ENCODE peak calls at places on chromosome 21, in nine cellular contexts. H, C, X, Y, E, T, O, P and B are unnamed samples.
A peak's percentile ranks its signal among the peaks of the same experiment; 100 is the strongest.

GRCh38 chr21:45081636-45082035 is 7.3 kb downstream of the ADARB1 start:
- DNase-seq in T (no peak), Y (no peak), X (no peak), C (no peak), P (no peak), H (no peak), E (no peak), O (no peak), B (no peak)

GRCh38 chr21:29148535-29148934 is 18.1 kb downstream of the MAP3K7CL start:
- DNase-seq in X (no peak), E (peak; percentile 64), Y (no peak), O (no peak), C (no peak), H (peak; percentile 42), T (no peak), P (no peak), B (no peak)

GRCh38 chr21:44987301-44987885 is 47.6 kb downstream of the SLX9 start:
- DNase-seq in O (no peak), H (no peak), P (no peak), X (no peak), Y (no peak), E (no peak), T (no peak), C (no peak), B (no peak)

GRCh38 chr21:45152265-45152746 is 77.9 kb downstream of the ADARB1 start:
- DNase-seq in P (peak; percentile 61), X (peak; percentile 76), O (peak; percentile 76), C (no peak), E (no peak), Y (no peak), H (peak; percentile 16), T (no peak), B (no peak)

GRCh38 chr21:45289655-45290515 is 2.2 kb upstream of the POFUT2 start:
- DNase-seq in X (peak; percentile 52), E (peak; percentile 48), Y (peak; percentile 52), C (peak; percentile 30), H (peak; percentile 11), P (no peak), T (peak; percentile 49), O (no peak), B (no peak)

GRCh38 chr21:40752125-40752524 is 94.8 kb downstream of the DSCAM start:
- DNase-seq in O (no peak), Y (no peak), H (no peak), E (no peak), X (no peak), C (no peak), P (no peak), T (no peak), B (no peak)

GRCh38 chr21:43208561-43209332 is 39.9 kb downstream of the CRYAA start:
- DNase-seq in O (no peak), P (no peak), Y (no peak), C (no peak), X (peak; percentile 43), T (peak; percentile 35), E (no peak), H (peak; percentile 11), B (no peak)

GRCh38 chr21:37763298-37763697 is 153.0 kb downstream of the KCNJ6 start:
- DNase-seq in E (no peak), C (no peak), Y (no peak), X (no peak), H (no peak), P (no peak), T (no peak), O (no peak), B (no peak)

GRCh38 chr21:45528028-45528705 is 14.1 kb downstream of the SLC19A1 start:
- DNase-seq in E (no peak), Y (no peak), X (no peak), P (no peak), O (no peak), T (peak; percentile 15), H (no peak), C (no peak), B (no peak)

GRCh38 chr21:45340515-45340914 is 52.8 kb upstream of the POFUT2 start:
- DNase-seq in O (no peak), X (no peak), T (no peak), Y (no peak), E (no peak), C (no peak), H (no peak), P (no peak), B (no peak)

GRCh38 chr21:31667141-31667540 is 7.6 kb downstream of the SOD1 start:
- DNase-seq in C (no peak), X (no peak), O (no peak), Y (no peak), P (no peak), T (no peak), E (no peak), H (no peak), B (no peak)
- H3K36me3 ChIP-seq in C (peaks cover 58% of the 10 kb centered on the region), X (peaks cover 54% of the 10 kb centered on the region), O (peaks cover 69% of the 10 kb centered on the region), Y (no peaks in the 10 kb centered on the region), P (peaks cover 49% of the 10 kb centered on the region), T (no peaks in the 10 kb centered on the region), E (peaks cover 32% of the 10 kb centered on the region), H (no peaks in the 10 kb centered on the region), B (peaks cover 11% of the 10 kb centered on the region)

GRCh38 chr21:46557919-46558392 is 46.9 kb downstream of the S100B start:
- DNase-seq in C (no peak), O (no peak), P (no peak), H (no peak), X (peak; percentile 43), T (no peak), E (no peak), Y (peak; percentile 90), B (no peak)
- H3K27ac ChIP-seq in C (no peak overlapping the region), O (peak overlapping the region; percentile 78), P (no peak overlapping the region), H (no peak overlapping the region), X (no peak overlapping the region), T (no peak overlapping the region), E (no peak overlapping the region), Y (no peak overlapping the region), B (no peak overlapping the region)

DNA sequence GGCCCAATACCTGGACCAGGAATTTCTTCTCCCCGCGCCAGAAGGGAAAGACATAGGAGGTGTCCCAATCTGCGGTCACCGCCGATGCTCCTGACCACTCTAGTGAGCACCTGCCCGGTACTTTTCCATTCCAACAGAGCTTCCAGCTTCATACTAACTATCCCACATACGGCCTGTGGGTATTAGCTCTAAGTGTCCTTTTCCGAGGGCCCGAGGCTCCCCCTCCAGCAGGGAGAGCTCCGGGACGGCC is 2.6 kb upstream of the SIM2 start:
- DNase-seq in P (no peak), E (no peak), H (no peak), T (no peak), O (no peak), C (no peak), Y (no peak), X (no peak), B (no peak)
- H3K27me3 ChIP-seq in P (peaks cover 97% of the 10 kb centered on the region), E (peaks cover 95% of the 10 kb centered on the region), H (no peaks in the 10 kb centered on the region), T (peaks cover 100% of the 10 kb centered on the region), O (peaks cover 30% of the 10 kb centered on the region), C (no peaks in the 10 kb centered on the region), Y (peaks cover 65% of the 10 kb centered on the region), X (peaks cover 99% of the 10 kb centered on the region), B (peaks cover 98% of the 10 kb centered on the region)

DNA sequence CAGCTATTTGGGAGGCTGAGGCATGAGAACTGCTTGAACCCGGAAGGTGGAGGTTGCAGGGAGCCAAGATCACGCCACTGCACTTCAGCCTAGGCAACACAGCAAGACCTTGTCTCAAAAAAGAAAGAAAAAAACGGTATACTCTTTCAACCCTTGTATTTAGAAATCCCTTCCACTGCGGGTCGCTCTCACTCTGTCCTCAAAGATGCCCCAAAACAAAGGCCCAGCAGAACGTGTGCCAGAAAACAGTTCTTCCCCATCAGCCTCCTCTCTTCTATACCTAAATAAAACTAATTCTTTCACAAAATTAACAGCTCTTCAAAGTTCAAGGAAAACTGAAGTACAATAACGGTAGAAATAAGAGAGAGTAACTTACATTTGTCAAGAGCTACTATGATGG is 13.2 kb downstream of the SETD4 start:
- DNase-seq in C (no peak), Y (no peak), E (no peak), X (no peak), T (no peak), O (no peak), P (no peak), H (no peak), B (no peak)
- H3K36me3 ChIP-seq in C (peaks cover 49% of the 10 kb centered on the region), Y (no peaks in the 10 kb centered on the region), E (peaks cover 47% of the 10 kb centered on the region), X (peaks cover 72% of the 10 kb centered on the region), T (peaks cover 6% of the 10 kb centered on the region), O (peaks cover 61% of the 10 kb centered on the region), P (peaks cover 60% of the 10 kb centered on the region), H (no peaks in the 10 kb centered on the region), B (peaks cover 17% of the 10 kb centered on the region)

DNA sequence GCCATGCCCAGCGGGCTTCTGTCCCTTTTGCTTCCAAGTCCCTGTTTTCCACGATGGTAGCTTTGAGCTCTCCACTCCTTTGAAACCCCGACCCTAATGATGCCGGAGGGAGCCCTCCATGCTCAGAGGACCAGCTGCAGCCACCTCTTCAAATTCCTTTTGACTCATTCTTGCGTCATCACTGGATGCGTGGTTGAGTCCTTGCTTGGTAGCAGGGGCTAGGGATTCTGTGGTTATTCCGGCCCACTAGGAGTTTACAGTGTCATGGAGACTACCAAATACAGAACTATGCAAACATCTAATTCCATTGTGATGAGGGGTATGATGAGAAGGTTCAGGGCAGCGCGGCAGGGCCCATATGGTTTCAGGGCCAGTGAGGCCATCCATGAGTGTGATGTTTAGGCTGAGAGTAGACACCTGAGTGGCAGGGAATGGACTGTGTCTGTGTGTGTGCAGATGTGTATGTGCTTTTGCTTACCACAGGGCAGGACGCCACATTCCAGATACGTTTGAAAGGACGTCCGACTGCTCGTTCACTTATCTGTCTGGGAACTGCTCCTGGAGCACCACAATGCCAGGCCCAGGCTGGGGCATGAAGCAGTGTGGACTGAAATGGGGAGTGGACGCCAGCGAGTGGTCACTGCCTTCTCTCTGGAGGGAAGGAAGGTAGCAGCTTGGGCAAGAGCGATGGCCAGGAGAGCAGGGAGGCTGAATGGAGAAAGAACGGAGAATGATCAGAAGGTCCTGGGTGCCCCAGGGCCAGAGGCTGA is 30.4 kb upstream of the ZBTB21 start:
- DNase-seq in X (no peak), O (no peak), Y (no peak), H (no peak), T (no peak), C (peak; percentile 99), E (peak; percentile 100), P (peak; percentile 99), B (no peak)
- H3K27ac ChIP-seq in X (no peak overlapping the region), O (no peak overlapping the region), Y (peak overlapping the region; percentile 15), H (no peak overlapping the region), T (peak overlapping the region; percentile 66), C (peak overlapping the region; percentile 85), E (peak overlapping the region; percentile 97), P (peak overlapping the region; percentile 96), B (no peak overlapping the region)

DNA sequence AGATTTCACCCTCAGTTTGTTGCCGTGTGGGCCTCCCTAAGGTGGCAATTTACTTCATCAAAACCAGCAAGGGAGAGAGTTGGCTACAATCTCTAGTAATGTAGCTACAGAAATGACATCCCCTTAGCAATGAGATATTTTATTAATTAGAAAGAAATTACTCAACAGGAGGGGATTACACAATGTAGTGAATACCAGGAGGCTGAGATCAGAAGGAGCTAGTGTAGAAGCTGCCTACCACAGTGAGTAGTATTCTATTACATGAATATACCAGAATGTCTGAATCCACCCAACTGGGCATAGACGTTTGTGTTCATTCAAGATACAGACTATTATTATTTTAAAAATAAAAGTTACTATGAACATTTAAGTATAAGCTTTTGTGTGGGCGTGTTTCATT is 868.2 kb upstream of the CXADR start:
- DNase-seq in Y (no peak), H (no peak), X (no peak), T (no peak), O (no peak), P (no peak), E (peak; percentile 20), C (no peak), B (no peak)
- H3K27me3 ChIP-seq in Y (no peaks in the 10 kb centered on the region), H (no peaks in the 10 kb centered on the region), X (no peaks in the 10 kb centered on the region), T (no peaks in the 10 kb centered on the region), O (no peaks in the 10 kb centered on the region), P (no peaks in the 10 kb centered on the region), E (no peaks in the 10 kb centered on the region), C (peaks cover 4% of the 10 kb centered on the region), B (no peaks in the 10 kb centered on the region)

GRCh38 chr21:25764065-25764464 is 29.3 kb downstream of the GABPA start:
- DNase-seq in P (no peak), H (no peak), X (no peak), C (no peak), T (no peak), Y (no peak), E (no peak), O (no peak), B (no peak)
- H3K36me3 ChIP-seq in P (peaks cover 8% of the 10 kb centered on the region), H (no peaks in the 10 kb centered on the region), X (peaks cover 29% of the 10 kb centered on the region), C (peaks cover 35% of the 10 kb centered on the region), T (no peaks in the 10 kb centered on the region), Y (no peaks in the 10 kb centered on the region), E (peaks cover 10% of the 10 kb centered on the region), O (peaks cover 77% of the 10 kb centered on the region), B (no peaks in the 10 kb centered on the region)